ENCODE peak calls at places on chromosomes 16 and 17, in six cellular contexts. G is cardiac fibroblast; N is HCEC 1CT; J is stimulated activated CD4-positive, alpha-beta T cell treated with anti-CD3 and anti-CD28 coated beads, Interleukin-2, amount 100 ng/mL, for 48 hours; F is activated CD8-positive, alpha-beta memory T cell treated with anti-CD3 and anti-CD28 coated beads for 1 hour; P is anterior cingulate cortex. A is an unnamed sample.

GRCh38 chr16:31869511-31870201 is 4.0 kb upstream of the ZNF267 start:
- DNase-seq in F (peak), G (peak), P (no peak), J (peak), N (peak), A (no peak)

GRCh38 chr17:10790491-10791401 is 13.2 kb downstream of the TMEM238L start:
- DNase-seq in J (no peak), P (no peak), G (no peak), N (no peak), F (no peak), A (no peak)

GRCh38 chr16:77307764-77308561 is 108.8 kb downstream of the SYCE1L start:
- DNase-seq in G (peak), P (no peak), N (peak), J (peak), F (no peak), A (no peak)

GRCh38 chr17:29253037-29253436 is 6.4 kb downstream of the CRYBA1 start:
- DNase-seq in F (no peak), J (no peak), P (no peak), G (no peak), N (no peak), A (no peak)

GRCh38 chr17:8696456-8696855 is 48.2 kb downstream of the CCDC42 start:
- DNase-seq in F (no peak), N (no peak), G (no peak), J (no peak), P (no peak), A (no peak)

GRCh38 chr17:61361084-61361483 is 38.6 kb upstream of the TBX2 start:
- DNase-seq in P (no peak), G (peak), F (no peak), N (peak), J (no peak), A (no peak)

GRCh38 chr16:85327731-85328664 is 215.7 kb upstream of the CIBAR2 start:
- DNase-seq in G (no peak), N (no peak), F (no peak), J (no peak), P (no peak), A (no peak)

GRCh38 chr16:67415872-67416793 is at the start of gene ZDHHC1:
- DNase-seq in F (peak), G (peak), J (peak), N (peak), P (peak), A (peak)

GRCh38 chr17:32487460-32488176 is 825 bp downstream of the CDK5R1 start:
- DNase-seq in J (no peak), N (no peak), G (peak), P (peak), F (no peak), A (no peak)

GRCh38 chr17:31492880-31493655 is 101.6 kb downstream of the RAB11FIP4 start:
- DNase-seq in N (no peak), G (no peak), P (no peak), F (peak), J (peak), A (peak)

GRCh38 chr17:51820252-51820651 is 338.3 kb downstream of the CA10 start:
- DNase-seq in F (no peak), G (no peak), J (no peak), N (no peak), P (no peak), A (no peak)

GRCh38 chr17:67051837-67052236 is 7.5 kb downstream of the CACNG1 start:
- DNase-seq in G (no peak), N (no peak), J (no peak), F (no peak), P (no peak), A (no peak)

GRCh38 chr17:1275962-1276736 is 3.3 kb upstream of the TRARG1 start:
- DNase-seq in F (peak), J (peak), G (peak), N (peak), P (no peak), A (peak)

GRCh38 chr16:52721331-52721730 is 174.4 kb upstream of the TOX3 start:
- DNase-seq in F (no peak), G (no peak), N (no peak), P (no peak), J (no peak), A (no peak)

GRCh38 chr17:79065105-79065670 is 9.4 kb upstream of the ENGASE start:
- DNase-seq in N (peak), F (no peak), J (peak), G (peak), P (no peak), A (no peak)

GRCh38 chr17:68054296-68054900 is 18.9 kb downstream of the KPNA2 start:
- DNase-seq in J (no peak), G (peak), N (peak), F (no peak), P (peak), A (no peak)

GRCh38 chr17:28896491-28896883 is 1.0 kb downstream of the FLOT2 start:
- DNase-seq in J (no peak), G (no peak), P (no peak), F (no peak), N (no peak), A (no peak)

GRCh38 chr16:10086620-10087019 is 95.6 kb downstream of the GRIN2A start:
- DNase-seq in F (no peak), P (no peak), J (no peak), G (no peak), N (no peak), A (no peak)

GRCh38 chr17:81931189-81931556 is 3.6 kb upstream of the MAFG start:
- DNase-seq in F (no peak), N (no peak), J (no peak), P (no peak), G (no peak), A (no peak)

GRCh38 chr17:82204831-82205719 is 7.6 kb downstream of the CCDC57 start:
- DNase-seq in J (no peak), N (peak), P (no peak), F (no peak), G (peak), A (no peak)

GRCh38 chr17:13421581-13421980 is 180.1 kb downstream of the HS3ST3A1 start:
- DNase-seq in P (no peak), G (peak), N (peak), J (no peak), F (no peak), A (no peak)

GRCh38 chr17:35254107-35254802 is 11.4 kb downstream of the SLFN5 start:
- DNase-seq in F (no peak), J (no peak), G (peak), P (no peak), N (peak), A (no peak)

GRCh38 chr17:45291170-45291805 is 25.5 kb downstream of the MAP3K14 start:
- DNase-seq in F (no peak), J (no peak), P (no peak), N (no peak), G (no peak), A (no peak)

GRCh38 chr17:68420065-68420847 is 37.0 kb downstream of the WIPI1 start:
- DNase-seq in J (no peak), N (no peak), G (no peak), P (no peak), F (no peak), A (no peak)

GRCh38 chr17:31418773-31419350 is 27.4 kb downstream of the RAB11FIP4 start:
- DNase-seq in G (no peak), N (no peak), J (no peak), F (no peak), P (no peak), A (no peak)

A was measured in GM12891.